ENCODE peak calls at places on chromosomes 1 and 21, in seven cellular contexts. I is T-helper 2 cell; O is GM04504; K is brain microvascular endothelial cell; L is CD8-positive, alpha-beta memory T cell; N is SK-N-MC; G is mesenchymal stem cell. P is an unnamed sample.

GRCh38 chr21:46029201-46029924 is 47.8 kb downstream of the COL6A1 start:
- DNase-seq in I (no peak), O (no peak), K (no peak), L (no peak), N (no peak), G (peak; percentile 69), P (no peak)

GRCh38 chr1:54547601-54548388 is at the start of gene ACOT11:
- DNase-seq in I (no peak), O (peak; percentile 21), K (no peak), L (no peak), N (no peak), G (peak; percentile 41), P (peak; percentile 88)

GRCh38 chr21:44749759-44750674 is 38.6 kb upstream of the TSPEAR start:
- DNase-seq in I (no peak), O (no peak), K (no peak), L (no peak), N (no peak), G (no peak), P (no peak)

GRCh38 chr1:191279266-191279800 is 801.7 kb upstream of the BRINP3 start:
- DNase-seq in I (no peak), O (no peak), K (no peak), L (no peak), N (no peak), G (no peak), P (no peak)

GRCh38 chr1:90246069-90246468 is 251.2 kb downstream of the ZNF326 start:
- DNase-seq in I (no peak), O (no peak), K (no peak), L (no peak), N (no peak), G (no peak), P (no peak)

GRCh38 chr1:109975718-109976117 is 8.8 kb upstream of the AHCYL1 start:
- DNase-seq in I (no peak), O (peak; percentile 60), K (peak; percentile 49), L (no peak), N (no peak), G (peak; percentile 80), P (no peak)

GRCh38 chr1:211517006-211517405 is 25.0 kb upstream of the RD3 start:
- DNase-seq in I (no peak), O (no peak), K (no peak), L (no peak), N (no peak), G (no peak), P (no peak)

GRCh38 chr1:214454619-214455396 is 96.6 kb downstream of the PTPN14 start:
- DNase-seq in I (no peak), O (no peak), K (peak; percentile 71), L (no peak), N (peak; percentile 83), G (peak; percentile 73), P (no peak)

GRCh38 chr1:235953801-235954200 is 87.1 kb upstream of the LYST start:
- DNase-seq in I (no peak), O (peak; percentile 76), K (peak; percentile 88), L (no peak), N (no peak), G (peak; percentile 82), P (no peak)

GRCh38 chr1:159015440-159015909 is 5.8 kb downstream of the IFI16 start:
- DNase-seq in I (peak; percentile 46), O (peak; percentile 52), K (peak; percentile 93), L (peak; percentile 52), N (no peak), G (peak; percentile 93), P (peak; percentile 35)

GRCh38 chr1:94648225-94649007 is 106.9 kb upstream of the F3 start:
- DNase-seq in I (no peak), O (peak; percentile 95), K (peak; percentile 99), L (no peak), N (no peak), G (peak; percentile 94), P (no peak)

GRCh38 chr1:206606867-206607266 is 5.4 kb downstream of the EIF2D start:
- DNase-seq in I (no peak), O (no peak), K (peak; percentile 29), L (no peak), N (no peak), G (peak; percentile 56), P (no peak)

GRCh38 chr1:8516793-8517556 is 199.1 kb downstream of the SLC45A1 start:
- DNase-seq in I (no peak), O (no peak), K (no peak), L (no peak), N (no peak), G (no peak), P (no peak)

GRCh38 chr1:165073402-165074007 is 283.0 kb downstream of the LMX1A start:
- DNase-seq in I (no peak), O (peak; percentile 26), K (peak; percentile 39), L (no peak), N (peak; percentile 71), G (peak; percentile 60), P (no peak)

GRCh38 chr1:202965441-202965821 is 1.6 kb downstream of the CYB5R1 start:
- DNase-seq in I (no peak), O (no peak), K (no peak), L (no peak), N (no peak), G (no peak), P (no peak)

GRCh38 chr1:78676347-78676982 is 26.8 kb downstream of the IFI44 start:
- DNase-seq in I (peak; percentile 31), O (peak; percentile 38), K (peak; percentile 69), L (peak; percentile 43), N (peak; percentile 81), G (peak; percentile 64), P (no peak)

GRCh38 chr1:89721351-89721750 is 88.4 kb downstream of the LRRC8C start:
- DNase-seq in I (no peak), O (no peak), K (peak; percentile 22), L (peak; percentile 56), N (peak; percentile 12), G (peak; percentile 47), P (no peak)

GRCh38 chr1:37923551-37923889 is 23.3 kb downstream of the INPP5B start:
- DNase-seq in I (no peak), O (no peak), K (no peak), L (no peak), N (no peak), G (no peak), P (no peak)

GRCh38 chr1:47901001-47901575 is 96.1 kb downstream of the TRABD2B start:
- DNase-seq in I (no peak), O (no peak), K (no peak), L (no peak), N (no peak), G (no peak), P (no peak)

GRCh38 chr1:156794506-156795373 is 21.9 kb downstream of the SH2D2A start:
- DNase-seq in I (no peak), O (no peak), K (no peak), L (no peak), N (no peak), G (peak; percentile 39), P (no peak)

GRCh38 chr1:226495716-226496115 is 52.8 kb upstream of the STUM start:
- DNase-seq in I (no peak), O (no peak), K (no peak), L (no peak), N (no peak), G (no peak), P (no peak)

GRCh38 chr1:39671433-39671792 is 494 bp downstream of the NT5C1A start:
- DNase-seq in I (no peak), O (no peak), K (no peak), L (no peak), N (no peak), G (no peak), P (peak; percentile 84)

GRCh38 chr1:19802269-19802668 is 2.6 kb upstream of the TMCO4 start:
- DNase-seq in I (no peak), O (no peak), K (no peak), L (no peak), N (no peak), G (no peak), P (no peak)

GRCh38 chr1:65209005-65209885 is 61.2 kb downstream of the AK4 start:
- DNase-seq in I (no peak), O (no peak), K (peak; percentile 51), L (no peak), N (no peak), G (peak; percentile 40), P (no peak)

GRCh38 chr1:71089536-71090270 is 8.9 kb upstream of the ZRANB2 start:
- DNase-seq in I (no peak), O (peak; percentile 52), K (peak; percentile 51), L (no peak), N (no peak), G (peak; percentile 80), P (no peak)

GRCh38 chr1:77742011-77742555 is 17.6 kb downstream of the USP33 start:
- DNase-seq in I (no peak), O (no peak), K (no peak), L (no peak), N (no peak), G (no peak), P (no peak)

P was measured in left ventricle myocardium inferior.